ENCODE peak calls at places on chromosomes 1 and 21, in four cellular contexts. L is SK-N-SH treated with all-trans-retinoic acid at 6 μM for 48 hours; E is stimulated activated naive B cell treated with anti-CD40 and anti-IgM and Interleukin-4, amounts not matched to agents 10 μg/mL and 1 μg/mL and 100 μg/mL, for 72 hours; X is activated CD8-positive, alpha-beta memory T cell treated with anti-CD3 and anti-CD28 coated beads, Interleukin-2, amount 10 ng/mL, durations not matched to agents 7 days and 5 days. I is an unnamed sample.
A peak's percentile ranks its signal among the peaks of the same experiment; 100 is the strongest.

GRCh38 chr1:201254625-201255469 is 28.5 kb upstream of the PKP1 start:
- ATAC-seq in L (peak; percentile 92), E (peak; percentile 66), X (peak; percentile 72), I (peak; percentile 42)

GRCh38 chr1:15883326-15883725 is 35.8 kb downstream of the SPEN start:
- ATAC-seq in L (no peak), E (peak; percentile 31), X (no peak), I (peak; percentile 7)

GRCh38 chr1:206715120-206715519 is 30.4 kb downstream of the MAPKAPK2 start:
- ATAC-seq in L (no peak), E (no peak), X (no peak), I (no peak)

GRCh38 chr1:89831462-89832113 is 10.8 kb downstream of the LRRC8D start:
- ATAC-seq in L (no peak), E (no peak), X (no peak), I (no peak)

GRCh38 chr1:1510912-1511532 is 940 bp upstream of the ATAD3A start:
- ATAC-seq in L (peak; percentile 4), E (no peak), X (no peak), I (no peak)

GRCh38 chr1:5532811-5533210 is 459.4 kb downstream of the NPHP4 start:
- ATAC-seq in L (no peak), E (no peak), X (no peak), I (no peak)

GRCh38 chr1:25926731-25927496 is 20.7 kb upstream of the STMN1 start:
- ATAC-seq in L (peak; percentile 75), E (no peak), X (no peak), I (no peak)

GRCh38 chr1:55230654-55231053 is 15.5 kb upstream of the USP24 start:
- ATAC-seq in L (no peak), E (no peak), X (no peak), I (no peak)

GRCh38 chr1:91760487-91760886 is 125.5 kb downstream of the TGFBR3 start:
- ATAC-seq in L (no peak), E (no peak), X (no peak), I (no peak)

GRCh38 chr1:184023133-184023532 is 14.4 kb downstream of the COLGALT2 start:
- ATAC-seq in L (no peak), E (no peak), X (no peak), I (no peak)

GRCh38 chr21:46286668-46286982 is 483 bp downstream of the YBEY start:
- ATAC-seq in L (peak; percentile 2), E (peak; percentile 15), X (peak; percentile 16), I (peak; percentile 24)

GRCh38 chr1:175708787-175709186 is 34.6 kb downstream of the TNR start:
- ATAC-seq in L (no peak), E (no peak), X (no peak), I (no peak)

GRCh38 chr1:157700711-157701110 is at the start of gene FCRL3:
- ATAC-seq in L (no peak), E (peak; percentile 70), X (no peak), I (peak; percentile 71)

GRCh38 chr1:8847990-8848389 is 30.5 kb downstream of the ENO1 start:
- ATAC-seq in L (no peak), E (no peak), X (no peak), I (no peak)

GRCh38 chr1:20792177-20792576 is 5.1 kb upstream of the HP1BP3 start:
- ATAC-seq in L (peak; percentile 14), E (no peak), X (no peak), I (no peak)

GRCh38 chr1:226490441-226490809 is 58.1 kb upstream of the STUM start:
- ATAC-seq in L (no peak), E (peak; percentile 51), X (no peak), I (no peak)

GRCh38 chr1:66475940-66476339 is 58.0 kb upstream of the SGIP1 start:
- ATAC-seq in L (no peak), E (no peak), X (no peak), I (no peak)

GRCh38 chr1:101278845-101279244 is 42.0 kb downstream of the S1PR1 start:
- ATAC-seq in L (no peak), E (no peak), X (peak; percentile 78), I (no peak)

GRCh38 chr1:222792744-222793143 is 22.1 kb upstream of the DISP1 start:
- ATAC-seq in L (peak; percentile 61), E (peak; percentile 39), X (no peak), I (no peak)

GRCh38 chr1:24871306-24871901 is 58.7 kb downstream of the RUNX3 start:
- ATAC-seq in L (no peak), E (no peak), X (no peak), I (no peak)

GRCh38 chr1:228172591-228173527 is 7.3 kb downstream of the IBA57 start:
- ATAC-seq in L (no peak), E (no peak), X (no peak), I (no peak)

GRCh38 chr1:14037101-14037807 is 337.3 kb downstream of the PRDM2 start:
- ATAC-seq in L (no peak), E (no peak), X (no peak), I (no peak)

GRCh38 chr1:226370144-226370923 is 37.6 kb downstream of the PARP1 start:
- ATAC-seq in L (no peak), E (peak; percentile 81), X (no peak), I (peak; percentile 81)

GRCh38 chr1:10189659-10190058 is 20.7 kb upstream of the KIF1B start:
- ATAC-seq in L (no peak), E (peak; percentile 69), X (peak; percentile 35), I (peak; percentile 86)

GRCh38 chr1:59672851-59673574 is 141.7 kb upstream of the HOOK1 start:
- ATAC-seq in L (peak; percentile 50), E (peak; percentile 51), X (no peak), I (no peak)

GRCh38 chr1:234398849-234399381 is 25.7 kb downstream of the COA6 start:
- ATAC-seq in L (peak; percentile 68), E (peak; percentile 79), X (peak; percentile 47), I (peak; percentile 66)

GRCh38 chr1:169260478-169260877 is 107.1 kb downstream of the NME7 start:
- ATAC-seq in L (no peak), E (no peak), X (no peak), I (no peak)

GRCh38 chr1:183356534-183357182 is 61.5 kb downstream of the NMNAT2 start:
- ATAC-seq in L (no peak), E (no peak), X (no peak), I (no peak)

I was measured in stimulated activated memory B cell treated with anti-CD40 and anti-IgM and Interleukin-4, amounts not matched to agents 10 μg/mL and 1 μg/mL and 100 μg/mL, for 72 hours.